ENCODE peak calls at places on chromosomes 4 and X, in five cellular contexts. P, V, O, Y and E are unnamed samples.

GRCh38 chr4:182434720-182435119 is 191.5 kb downstream of the TENM3 start:
- DNase-seq in P (no peak), V (no peak), O (no peak), Y (no peak), E (no peak)

GRCh38 chr4:97953171-97953570 is 190.1 kb downstream of the STPG2 start:
- DNase-seq in P (no peak), V (no peak), O (no peak), Y (no peak), E (peak)

GRCh38 chr4:33626242-33626641 is 2618.1 kb downstream of the ARAP2 start:
- DNase-seq in P (no peak), V (no peak), O (no peak), Y (no peak), E (no peak)

GRCh38 chr4:111781611-111782010 is 363.6 kb upstream of the FAM241A start:
- DNase-seq in P (no peak), V (no peak), O (no peak), Y (peak), E (no peak)

GRCh38 chr4:80172203-80172602 is 25.1 kb upstream of the PRDM8 start:
- DNase-seq in P (no peak), V (no peak), O (no peak), Y (no peak), E (peak)

GRCh38 chr4:75702919-75703411 is 21.4 kb upstream of the USO1 start:
- DNase-seq in P (no peak), V (no peak), O (peak), Y (no peak), E (no peak)

GRCh38 chrX:130830599-130831346 is 72.2 kb downstream of the ENOX2 start:
- DNase-seq in P (no peak), V (no peak), O (no peak), Y (no peak), E (no peak)

GRCh38 chr4:2793578-2793919 is 664 bp downstream of the SH3BP2 start:
- DNase-seq in P (peak), V (no peak), O (peak), Y (peak), E (no peak)

GRCh38 chr4:145453163-145453520 is 28.5 kb upstream of the SMAD1 start:
- DNase-seq in P (no peak), V (no peak), O (no peak), Y (no peak), E (no peak)

GRCh38 chrX:40248822-40249221 is 151.1 kb upstream of the BCOR start:
- DNase-seq in P (no peak), V (no peak), O (no peak), Y (no peak), E (no peak)

GRCh38 chr4:31086771-31087330 is 366.7 kb downstream of the PCDH7 start:
- DNase-seq in P (no peak), V (no peak), O (no peak), Y (no peak), E (no peak)

GRCh38 chr4:76670631-76671030 is 227.3 kb downstream of the SOWAHB start:
- DNase-seq in P (no peak), V (no peak), O (no peak), Y (no peak), E (no peak)

GRCh38 chrX:133911816-133912495 is 73.4 kb downstream of the GPC3 start:
- DNase-seq in P (peak), V (no peak), O (no peak), Y (no peak), E (no peak)

GRCh38 chrX:68146054-68146453 is 287.2 kb downstream of the OPHN1 start:
- DNase-seq in P (peak), V (peak), O (peak), Y (peak), E (peak)

DNA sequence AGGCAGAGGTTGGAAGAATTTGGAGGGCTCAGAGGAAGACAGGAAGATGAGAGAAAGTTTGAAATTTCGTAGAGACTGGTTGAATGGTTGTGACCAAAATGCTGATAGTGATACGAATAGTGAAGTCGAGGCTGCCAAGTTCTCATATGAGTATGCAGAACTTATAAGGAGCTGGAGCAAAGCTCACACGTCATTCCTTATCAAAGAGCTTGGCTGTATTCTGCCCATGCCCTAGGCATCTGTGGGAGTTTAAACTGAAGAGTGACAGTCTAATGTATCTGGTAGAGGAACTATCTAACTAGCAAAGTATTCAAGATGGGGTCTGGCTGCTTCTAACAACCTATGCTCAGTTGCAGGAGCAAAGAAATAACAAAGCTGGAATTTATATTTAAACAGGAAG is 102.1 kb downstream of the PCDH18 start:
- DNase-seq in P (no peak), V (no peak), O (no peak), Y (no peak), E (no peak)
- TF ChIP-seq EZH2phosphoT487 in P (no peak), V (no peak), O (no peak), Y (no peak), E (no peak)

GRCh38 chrX:154805696-154806091 is 409 bp upstream of the MPP1 start:
- DNase-seq in P (no peak), V (no peak), O (peak), Y (no peak), E (no peak)
- TF ChIP-seq EZH2phosphoT487 in P (no peak), V (no peak), O (no peak), Y (no peak), E (no peak)

GRCh38 chrX:33725556-33726232 is 406.4 kb downstream of the FAM47A start:
- DNase-seq in P (peak), V (no peak), O (peak), Y (no peak), E (peak)
- TF ChIP-seq EZH2phosphoT487 in P (peak), V (no peak), O (no peak), Y (no peak), E (no peak)

GRCh38 chr4:66911898-66912297 is 633.4 kb downstream of the CENPC start:
- DNase-seq in P (no peak), V (no peak), O (no peak), Y (no peak), E (peak)

GRCh38 chr4:66906314-66906713 is 639.0 kb downstream of the CENPC start:
- DNase-seq in P (peak), V (no peak), O (peak), Y (no peak), E (no peak)
- TF ChIP-seq EZH2phosphoT487 in P (no peak), V (no peak), O (no peak), Y (no peak), E (no peak)

DNA sequence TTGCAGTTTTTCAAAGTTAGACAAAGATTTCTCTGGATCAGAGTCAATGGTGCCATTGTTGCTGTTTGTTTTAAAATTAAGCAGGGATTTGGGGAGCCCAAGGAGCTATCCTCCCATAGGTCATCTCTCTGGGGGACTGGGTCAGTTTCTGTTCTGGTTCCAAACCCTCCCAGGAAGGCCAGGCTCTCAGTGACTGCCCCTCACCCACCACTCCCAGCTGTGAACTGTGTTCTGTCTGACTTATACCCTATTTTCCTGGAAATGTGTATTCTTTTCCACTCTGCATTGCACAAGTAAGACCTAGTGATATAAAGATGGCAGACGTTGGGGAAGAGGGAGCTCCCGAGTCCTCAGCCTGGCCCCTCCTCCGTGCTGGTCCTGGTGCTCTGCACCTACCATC is 65.8 kb downstream of the NHS start:
- DNase-seq in P (no peak), V (no peak), O (no peak), Y (no peak), E (no peak)
- TF ChIP-seq EZH2phosphoT487 in P (no peak), V (no peak), O (no peak), Y (no peak), E (no peak)

DNA sequence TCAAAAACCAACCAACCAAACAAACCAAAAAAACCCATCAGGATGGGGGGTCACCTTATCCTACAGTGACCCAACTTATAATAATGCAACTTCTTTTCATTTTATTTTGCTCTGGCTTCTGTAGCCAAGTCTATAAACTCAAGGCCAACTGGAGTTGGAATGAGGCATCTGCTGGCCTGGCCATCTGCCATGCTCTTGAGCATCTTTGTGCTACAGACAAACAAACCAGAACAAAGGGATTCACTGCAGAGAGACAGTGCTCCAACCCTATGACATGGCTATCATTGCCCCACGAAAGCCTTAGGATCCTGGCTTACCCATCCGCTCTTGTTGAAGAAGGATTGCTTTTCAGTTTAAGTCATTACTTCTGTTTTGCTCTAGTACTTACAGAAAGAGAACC is 49.2 kb upstream of the SCRG1 start:
- DNase-seq in P (no peak), V (no peak), O (no peak), Y (no peak), E (no peak)
- TF ChIP-seq EZH2phosphoT487 in P (no peak), V (no peak), O (no peak), Y (no peak), E (no peak)

DNA sequence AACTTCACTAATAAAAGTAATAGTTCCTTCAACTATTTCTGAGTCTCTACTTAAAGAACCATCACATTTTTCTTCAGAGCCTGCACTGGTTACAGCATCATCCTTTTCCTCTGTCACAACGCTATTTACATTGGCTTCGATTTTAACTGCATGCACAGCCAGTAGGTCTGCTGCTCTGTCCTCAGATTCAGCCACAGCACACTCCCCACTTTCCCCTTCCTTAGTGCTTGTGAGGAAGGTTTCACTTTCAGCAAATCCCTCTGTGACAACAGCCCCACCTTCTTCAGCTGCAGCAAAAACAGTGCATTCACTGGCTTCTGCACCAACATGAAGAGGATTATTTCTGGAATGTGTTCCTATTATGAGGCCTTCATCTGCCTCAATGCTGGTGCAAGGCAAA is 25.7 kb downstream of the BOD1L1 start:
- DNase-seq in P (no peak), V (no peak), O (no peak), Y (no peak), E (peak)
- TF ChIP-seq EZH2phosphoT487 in P (no peak), V (no peak), O (no peak), Y (no peak), E (no peak)